ENCODE peak calls at places on chromosomes 1 and 21, in four cellular contexts. N, U, A and T are unnamed samples.

GRCh38 chr1:32111789-32112188 is 3.9 kb downstream of the KPNA6 start:
- DNase-seq in U (no peak), N (no peak), A (no peak), T (no peak)

GRCh38 chr1:64983110-64983509 is 16.8 kb upstream of the JAK1 start:
- DNase-seq in A (no peak), U (no peak), N (peak; percentile 61), T (no peak)

GRCh38 chr1:5999711-6000443 is 7.7 kb upstream of the NPHP4 start:
- DNase-seq in A (no peak), U (peak; percentile 72), N (no peak), T (no peak)

GRCh38 chr1:74650561-74650960 is 23.0 kb downstream of the ERICH3 start:
- DNase-seq in U (no peak), N (no peak), A (no peak), T (no peak)

GRCh38 chr1:201648066-201648910 is 109.4 kb downstream of the NAV1 start:
- DNase-seq in U (no peak), A (no peak), N (peak; percentile 87), T (no peak)

GRCh38 chr1:10484519-10484918 is 9.8 kb downstream of the PEX14 start:
- DNase-seq in N (no peak), A (no peak), U (no peak), T (peak; percentile 92)

GRCh38 chr1:175580351-175580750 is 163.0 kb downstream of the TNR start:
- DNase-seq in N (no peak), U (no peak), A (no peak), T (no peak)

GRCh38 chr1:61641578-61642336 is 83.2 kb downstream of the TM2D1 start:
- DNase-seq in U (peak; percentile 94), A (peak; percentile 91), N (peak; percentile 47), T (peak; percentile 48)

GRCh38 chr1:62438163-62438562 is 1.3 kb downstream of the USP1 start:
- DNase-seq in U (no peak), A (no peak), N (no peak), T (peak; percentile 31)

GRCh38 chr1:224298344-224299330 is 31.3 kb downstream of the NVL start:
- DNase-seq in N (no peak), U (no peak), A (no peak), T (no peak)

DNA sequence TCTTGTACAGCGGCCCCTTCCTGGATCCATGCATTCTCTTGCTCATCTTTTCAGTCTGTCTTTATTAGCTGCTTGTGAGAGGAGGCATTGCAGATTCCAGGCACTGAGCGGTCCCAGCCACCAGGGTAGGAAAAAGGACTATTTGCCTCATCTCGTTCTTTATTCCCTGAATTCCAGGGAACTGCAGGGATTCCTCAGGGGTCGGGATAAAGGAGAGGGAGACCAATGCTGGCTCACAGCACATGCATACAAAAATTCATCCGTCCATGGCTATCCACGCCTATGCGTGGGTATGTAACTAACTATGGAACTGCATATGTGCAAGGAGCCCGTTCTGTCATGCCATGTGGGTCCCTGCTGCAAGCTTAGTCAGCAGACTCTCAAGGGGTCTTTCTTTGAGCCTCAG is 879 bp upstream of the PLPPR5 start:
- DNase-seq in N (peak; percentile 55), U (no peak), A (no peak), T (no peak)
- H3K4me3 ChIP-seq in N (no peak overlapping the region), U (no peak overlapping the region), A (no peak overlapping the region), T (no peak overlapping the region)

DNA sequence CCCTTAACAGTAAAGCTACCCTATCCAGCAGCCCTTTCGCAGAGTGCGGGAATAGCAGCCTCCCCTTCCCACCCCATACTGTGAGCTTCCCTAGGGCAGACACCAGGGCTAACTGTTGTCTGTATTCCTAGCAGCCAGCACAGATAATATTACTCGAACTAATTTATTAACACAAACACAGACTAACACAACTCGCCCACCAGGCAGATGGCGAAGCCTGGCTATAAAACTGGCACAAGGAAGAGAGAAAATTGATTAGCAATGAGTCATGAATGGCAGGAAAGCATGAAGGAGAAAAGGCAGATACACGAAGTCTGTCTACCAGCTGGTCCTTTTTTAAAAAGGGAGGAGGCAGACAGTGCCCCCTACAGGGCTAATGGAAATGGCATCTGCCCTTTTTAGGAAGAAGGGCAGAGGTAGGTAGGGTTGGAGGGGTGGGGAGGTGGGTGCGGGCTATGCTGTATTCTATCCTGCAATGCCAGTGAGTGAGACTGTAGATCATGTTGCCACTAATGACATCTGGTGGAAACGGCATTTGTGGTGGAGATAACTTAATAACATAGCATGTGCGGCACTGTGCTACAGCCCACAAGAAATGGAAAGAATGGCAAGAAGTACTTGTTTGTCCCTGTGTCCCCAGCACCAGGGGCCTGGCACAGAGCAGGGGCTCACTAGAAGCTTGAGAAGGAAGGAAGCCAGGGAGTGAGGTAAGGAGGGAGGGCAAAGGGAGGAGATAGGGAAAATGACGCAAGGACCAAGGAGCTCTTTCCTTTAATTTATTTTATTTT is 30.6 kb upstream of the CTPS1 start:
- DNase-seq in A (peak; percentile 69), U (no peak), N (peak; percentile 54), T (peak; percentile 76)
- TF ChIP-seq CTCF in A (peak; percentile 76), U (no peak), N (peak; percentile 88), T (peak; percentile 65)

DNA sequence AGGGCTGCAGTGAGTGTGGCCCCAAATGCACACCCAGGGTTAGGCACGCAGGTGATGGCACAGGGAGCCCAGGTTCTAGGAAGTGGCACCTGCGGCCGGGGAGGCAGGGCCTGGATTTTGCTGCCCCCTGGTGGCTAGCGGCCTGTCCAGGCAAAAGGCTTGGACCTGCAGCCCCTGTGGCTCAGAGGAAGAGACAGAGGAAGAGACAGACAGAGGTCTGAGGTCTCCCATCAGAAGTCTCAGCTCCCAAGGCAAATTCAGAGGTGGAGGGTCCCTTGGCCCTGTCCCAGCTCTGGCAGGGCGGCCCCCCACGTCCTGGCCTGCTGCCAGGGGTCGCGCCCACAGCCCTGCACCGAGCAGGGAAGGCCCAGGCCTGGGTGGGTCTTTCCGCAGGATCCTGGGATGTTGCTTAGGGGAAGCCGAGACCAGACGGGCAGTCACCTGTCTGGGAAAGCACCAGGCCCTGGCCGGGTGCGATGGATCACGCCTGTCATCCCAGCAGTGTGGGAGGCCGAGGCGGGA is 8.0 kb upstream of the TNFRSF14 start:
- DNase-seq in N (peak; percentile 89), A (peak; percentile 83), U (peak; percentile 96), T (peak; percentile 82)
- H3K4me3 ChIP-seq in N (no peak overlapping the region), A (no peak overlapping the region), U (no peak overlapping the region), T (no peak overlapping the region)

GRCh38 chr1:93000291-93000690 is 39.0 kb upstream of the DIPK1A start:
- DNase-seq in N (no peak), A (no peak), U (no peak), T (no peak)

GRCh38 chr1:93003981-93004380 is 42.7 kb upstream of the DIPK1A start:
- DNase-seq in N (no peak), A (no peak), U (no peak), T (no peak)

GRCh38 chr1:93004566-93005251 is 43.4 kb upstream of the DIPK1A start:
- DNase-seq in U (no peak), N (no peak), A (no peak), T (no peak)

GRCh38 chr1:93000751-93001175 is 39.5 kb upstream of the DIPK1A start:
- DNase-seq in A (no peak), U (no peak), N (no peak), T (no peak)

DNA sequence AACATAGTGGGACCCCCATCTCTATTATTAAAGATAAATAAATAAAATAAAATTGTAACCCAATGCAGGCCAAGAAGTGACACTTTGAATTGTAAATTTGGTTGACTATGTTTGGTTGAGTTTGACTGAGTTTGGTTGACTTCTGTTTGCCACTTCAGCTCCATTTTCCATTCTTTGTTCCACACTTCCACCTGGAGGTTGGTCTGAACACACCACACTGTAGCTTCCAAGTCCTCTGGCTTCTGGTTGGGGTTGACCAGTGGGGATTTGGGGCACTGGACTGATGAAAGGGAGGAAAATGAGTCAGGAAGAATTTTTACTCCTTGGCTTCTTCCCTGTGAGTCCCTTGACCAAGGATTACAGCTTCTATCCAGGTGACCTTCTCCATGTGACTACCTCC is 40.6 kb upstream of the DIPK1A start:
- DNase-seq in U (no peak), A (no peak), N (no peak), T (no peak)
- TF ChIP-seq CTCF in U (no peak), A (no peak), N (no peak), T (no peak)

DNA sequence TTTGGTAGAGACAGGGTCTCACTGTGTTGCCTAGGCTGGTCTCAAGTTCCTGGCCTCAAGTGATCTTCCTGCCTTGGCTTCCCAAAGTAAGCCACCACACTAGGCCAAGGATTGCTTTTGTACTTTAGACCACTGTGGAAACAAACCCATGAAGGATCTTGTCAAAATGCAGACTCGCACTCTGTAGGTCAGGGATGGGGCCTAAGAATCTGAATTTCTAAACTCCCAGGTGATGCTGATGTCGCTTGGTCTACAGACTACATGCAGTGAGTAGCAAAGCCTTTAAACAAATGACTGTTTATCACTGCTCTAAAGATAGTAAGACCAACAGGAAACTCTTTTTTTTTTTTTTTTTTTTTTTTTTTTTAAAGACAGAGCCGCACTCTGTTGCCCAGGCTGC is 54.1 kb upstream of the MUTYH start:
- DNase-seq in A (no peak), U (no peak), N (no peak), T (peak; percentile 25)
- H3K4me3 ChIP-seq in A (no peak overlapping the region), U (no peak overlapping the region), N (no peak overlapping the region), T (no peak overlapping the region)

GRCh38 chr21:46347791-46348381 is 23.9 kb downstream of the PCNT start:
- DNase-seq in N (no peak), U (no peak), A (peak; percentile 64), T (no peak)
- TF ChIP-seq CTCF in N (no peak), U (no peak), A (peak; percentile 32), T (no peak)

GRCh38 chr1:229230136-229230892 is 40.6 kb upstream of the RAB4A start:
- DNase-seq in U (peak; percentile 45), A (no peak), N (no peak), T (peak; percentile 58)

GRCh38 chr1:229229137-229229720 is 41.7 kb upstream of the RAB4A start:
- DNase-seq in N (no peak), U (peak; percentile 83), A (no peak), T (peak; percentile 48)

GRCh38 chr1:229230893-229231753 is 39.8 kb upstream of the RAB4A start:
- DNase-seq in A (no peak), N (no peak), U (peak; percentile 82), T (peak; percentile 79)

GRCh38 chr1:229228522-229228921 is 42.4 kb upstream of the RAB4A start:
- DNase-seq in U (peak; percentile 54), A (no peak), N (no peak), T (no peak)

GRCh38 chr1:229229721-229230135 is 41.2 kb upstream of the RAB4A start:
- DNase-seq in N (no peak), A (peak; percentile 92), U (peak; percentile 91), T (peak; percentile 52)
- H3K4me3 ChIP-seq in N (no peak overlapping the region), A (no peak overlapping the region), U (no peak overlapping the region), T (no peak overlapping the region)

DNA sequence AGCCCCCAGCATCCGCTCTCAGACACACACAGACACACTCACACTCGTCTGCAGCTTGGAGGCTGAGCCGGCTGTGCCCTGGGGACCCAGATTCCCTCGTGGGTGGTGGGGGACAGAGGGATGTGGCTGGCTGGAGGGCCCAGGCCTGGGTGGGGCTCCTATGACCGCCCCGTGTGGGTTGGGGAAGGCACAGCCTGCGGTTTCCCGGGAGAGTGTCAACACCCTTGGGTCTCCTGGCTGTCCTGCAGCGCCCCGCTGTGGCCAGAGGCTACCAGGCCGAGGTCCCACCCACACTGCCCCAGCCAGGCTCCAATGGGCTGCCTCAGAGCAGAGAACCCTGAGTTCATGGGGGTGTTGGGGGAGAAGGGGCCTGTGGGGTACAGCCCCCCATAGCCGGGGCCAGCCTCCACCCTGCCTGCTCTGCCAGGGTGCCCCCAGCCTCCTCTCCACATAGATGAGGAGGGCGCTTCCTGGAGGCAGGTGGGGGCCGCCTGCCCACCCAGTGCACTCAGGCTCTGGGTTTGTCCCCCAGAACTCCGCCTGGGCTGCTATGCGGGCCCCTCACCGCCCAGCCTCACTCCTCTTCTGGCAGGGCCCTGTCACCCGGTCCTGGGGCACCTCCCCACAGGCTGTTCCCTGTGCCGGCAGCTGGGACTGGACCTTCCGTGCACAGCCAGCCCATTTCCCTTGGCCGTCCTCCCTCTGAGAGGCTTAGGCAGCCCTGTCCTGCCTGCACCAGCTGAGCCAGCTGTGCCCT is at the start of gene TTC34:
- DNase-seq in A (no peak), N (peak; percentile 76), U (no peak), T (peak; percentile 69)
- TF ChIP-seq CTCF in A (no peak), N (peak; percentile 53), U (no peak), T (peak; percentile 79)